ENCODE peak calls at places on chromosome 2, in ten cellular contexts. E is A549, V is K562, I is H1, L is ovary, Q is sigmoid colon, W is stomach, H is tibial nerve, D is transverse colon, U is upper lobe of left lung. A is an unnamed sample.

GRCh38 chr2:58557166-58557565 is 316.0 kb upstream of the FANCL start:
- DNase-seq in D (no peak), I (no peak), H (no peak), Q (no peak), E (no peak), V (no peak), U (no peak), W (no peak), L (no peak), A (no peak)

GRCh38 chr2:224836263-224836662 is 120.1 kb upstream of the CCDC195 start:
- DNase-seq in H (no peak), Q (no peak), U (no peak), L (no peak), W (no peak), E (no peak), V (no peak), I (no peak), D (no peak), A (no peak)

GRCh38 chr2:234257859-234258561 is 207.5 kb downstream of the SPP2 start:
- DNase-seq in I (peak), Q (no peak), W (peak), V (peak), D (peak), E (peak), L (no peak), U (peak), H (peak), A (no peak)

GRCh38 chr2:120867290-120868231 is 131.9 kb downstream of the GLI2 start:
- DNase-seq in Q (peak), E (peak), W (peak), D (peak), H (peak), L (peak), V (peak), U (peak), I (peak), A (peak)

GRCh38 chr2:159298967-159299366 is 12.5 kb upstream of the WDSUB1 start:
- DNase-seq in D (no peak), U (no peak), E (no peak), Q (no peak), H (no peak), V (no peak), W (no peak), I (no peak), L (no peak), A (no peak)

GRCh38 chr2:172927381-172928357 is 148.0 kb upstream of the MAP3K20 start:
- DNase-seq in V (no peak), E (no peak), U (peak), I (no peak), H (peak), W (peak), L (peak), Q (peak), D (no peak), A (no peak)

GRCh38 chr2:120952318-120952717 is 216.7 kb downstream of the GLI2 start:
- DNase-seq in I (no peak), Q (no peak), D (no peak), E (no peak), L (no peak), H (no peak), V (no peak), U (no peak), W (no peak), A (no peak)

GRCh38 chr2:144183744-144184143 is 336.2 kb downstream of the ZEB2 start:
- DNase-seq in V (no peak), U (peak), E (no peak), H (no peak), D (peak), W (no peak), L (no peak), Q (no peak), I (no peak), A (no peak)

GRCh38 chr2:227163998-227164744 is at the start of the genes COL4A3 and COL4A4:
- DNase-seq in H (no peak), E (peak), L (peak), V (no peak), Q (peak), U (peak), I (peak), D (peak), W (peak), A (no peak)

DNA sequence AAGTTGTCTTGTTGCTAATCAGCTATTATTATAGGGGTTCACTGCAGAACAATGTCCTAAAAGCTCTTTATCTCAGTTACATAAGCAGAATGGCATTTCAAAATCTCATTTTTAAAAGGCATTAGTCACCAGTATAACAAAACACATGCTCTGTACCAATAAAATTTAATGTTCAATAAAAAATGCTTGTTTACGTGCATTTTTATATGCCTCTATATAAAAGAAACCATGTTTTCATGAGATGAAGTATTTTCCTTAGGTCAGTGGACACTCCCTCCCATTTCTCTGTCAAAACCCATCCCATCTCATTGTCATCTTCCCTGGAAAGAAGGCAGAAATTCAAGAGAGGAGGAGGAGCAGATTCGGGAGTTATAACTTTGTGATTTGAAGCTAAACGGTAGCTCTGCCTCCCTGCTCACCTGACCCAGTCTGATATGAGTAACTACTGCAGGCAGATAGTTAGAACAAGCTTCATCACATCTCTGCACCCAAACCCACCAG is 231.9 kb upstream of the SIX2 start:
- DNase-seq in L (no peak), D (no peak), V (no peak), U (no peak), W (no peak), I (no peak), H (no peak), E (no peak), Q (no peak), A (no peak)
- TF ChIP-seq EP300 in L (no peak), D (no peak), V (no peak), U (no peak), W (no peak), I (no peak), H (no peak), E (no peak), Q (no peak), A (no peak)

DNA sequence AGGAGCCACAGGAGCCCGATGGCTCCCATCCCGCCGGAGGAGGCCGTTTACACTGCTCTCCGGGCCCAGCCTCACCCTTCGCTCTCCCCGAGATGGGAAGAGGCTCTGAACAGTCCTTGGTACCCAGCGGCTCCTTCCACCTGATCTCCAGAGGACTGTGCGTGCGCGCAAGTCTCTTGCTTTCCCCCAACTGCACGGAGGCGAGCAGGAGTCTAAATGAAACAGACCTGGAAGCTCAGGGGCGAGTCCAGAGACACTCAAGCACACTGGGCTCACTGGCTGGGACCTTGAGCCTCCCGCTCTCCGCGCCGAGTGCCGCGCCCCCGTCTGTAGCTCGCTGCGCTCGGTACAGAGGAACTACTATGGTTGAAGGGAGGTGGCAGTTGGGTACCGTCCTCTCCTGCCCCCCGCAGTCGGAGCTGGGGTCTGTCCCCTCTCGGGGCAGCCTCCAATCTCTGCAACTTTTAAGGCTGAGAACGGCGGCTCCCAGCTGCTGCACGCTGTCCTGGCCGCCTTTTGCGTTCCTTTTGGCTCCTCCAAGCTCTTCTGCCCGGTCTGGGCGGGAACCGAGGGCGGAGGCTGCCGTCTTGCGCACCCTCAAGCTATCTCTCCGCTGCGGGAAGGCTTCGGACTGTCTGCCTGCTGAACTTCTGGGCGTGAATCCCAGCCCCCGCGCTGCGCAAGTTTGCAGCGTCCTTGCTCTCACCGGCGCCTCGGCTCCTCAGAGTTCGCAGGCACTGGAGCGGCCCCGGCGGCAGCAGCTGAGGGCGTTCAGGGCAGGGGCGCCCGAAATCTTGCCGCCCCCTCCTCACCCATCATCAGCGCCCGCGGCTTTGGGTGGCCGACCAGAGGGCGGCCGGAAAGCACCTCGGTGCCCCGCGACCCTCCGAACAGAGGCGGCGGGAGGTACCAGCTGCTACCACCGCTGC is 491 bp downstream of the ALK start:
- DNase-seq in L (no peak), H (no peak), D (no peak), I (peak), W (no peak), E (peak), V (peak), U (no peak), Q (no peak), A (no peak)
- H3K4me3 ChIP-seq in L (peak), H (peak), D (peak), I (peak), W (peak), E (peak), V (no peak), U (peak), Q (peak), A (peak)

GRCh38 chr2:14520385-14520945 is 112.1 kb upstream of the LRATD1 start:
- DNase-seq in D (no peak), E (no peak), W (no peak), L (no peak), H (no peak), U (no peak), I (no peak), V (no peak), Q (no peak), A (no peak)

GRCh38 chr2:14514001-14514400 is 118.5 kb upstream of the LRATD1 start:
- DNase-seq in I (no peak), V (no peak), D (no peak), L (no peak), H (no peak), W (no peak), E (no peak), Q (no peak), U (no peak), A (no peak)

GRCh38 chr2:14516844-14517243 is 115.7 kb upstream of the LRATD1 start:
- DNase-seq in U (no peak), E (no peak), V (no peak), H (no peak), D (no peak), W (no peak), Q (no peak), I (no peak), L (no peak), A (no peak)

DNA sequence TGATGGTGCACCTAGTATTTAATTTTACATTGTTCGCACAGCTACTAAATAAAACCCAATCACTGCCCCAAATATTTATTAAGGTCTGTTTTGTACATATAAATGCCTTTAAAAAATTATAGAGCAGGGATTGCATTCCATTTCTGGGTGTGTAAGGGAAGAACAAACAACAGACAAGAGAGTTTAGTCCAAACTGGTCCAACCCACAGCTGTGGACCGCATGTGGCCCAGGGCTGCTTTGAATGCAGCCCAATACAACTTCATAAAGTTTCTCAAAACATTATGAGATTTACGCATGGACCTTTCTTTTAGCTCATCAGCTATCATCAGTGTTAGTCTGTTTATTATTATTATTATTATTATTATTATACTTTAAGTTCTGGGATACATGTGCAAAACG is 114.8 kb upstream of the LRATD1 start:
- DNase-seq in H (no peak), I (no peak), D (no peak), W (no peak), U (no peak), L (no peak), E (no peak), V (no peak), Q (no peak), A (no peak)
- H3K27ac ChIP-seq in H (no peak), I (no peak), D (no peak), W (no peak), U (no peak), L (no peak), E (no peak), V (no peak), Q (no peak), A (no peak)

GRCh38 chr2:26455037-26455800 is 22.7 kb downstream of the OTOF start:
- DNase-seq in D (no peak), E (no peak), V (no peak), L (no peak), U (no peak), H (no peak), I (peak), W (no peak), Q (peak), A (no peak)
- TF ChIP-seq EP300 in D (no peak), E (no peak), V (no peak), L (no peak), U (no peak), H (no peak), I (no peak), W (no peak), Q (no peak), A (no peak)

DNA sequence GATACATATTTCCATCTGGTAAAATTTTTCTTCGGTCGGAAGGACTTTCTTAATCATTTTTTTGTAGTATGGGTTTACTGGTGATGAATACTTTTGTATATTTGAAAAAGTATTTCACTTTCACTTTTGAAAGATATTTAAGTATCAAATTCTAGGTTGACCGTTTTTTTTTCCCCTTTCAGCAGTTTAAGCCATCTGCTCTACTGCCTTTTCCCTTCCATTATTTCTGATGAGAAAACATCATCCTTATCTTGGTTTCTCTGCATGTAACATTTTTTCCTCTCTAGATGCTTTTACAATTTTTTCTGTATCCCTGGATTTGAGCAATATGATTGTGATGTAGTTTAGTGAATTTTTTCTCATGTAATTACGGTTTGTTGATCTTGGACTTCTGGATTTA is 87.0 kb downstream of the MTX2 start:
- DNase-seq in V (no peak), I (no peak), H (no peak), E (no peak), U (no peak), W (no peak), L (no peak), D (no peak), Q (no peak), A (no peak)
- H3K4me3 ChIP-seq in V (no peak), I (no peak), H (no peak), E (no peak), U (no peak), W (no peak), L (no peak), D (no peak), Q (no peak), A (no peak)

DNA sequence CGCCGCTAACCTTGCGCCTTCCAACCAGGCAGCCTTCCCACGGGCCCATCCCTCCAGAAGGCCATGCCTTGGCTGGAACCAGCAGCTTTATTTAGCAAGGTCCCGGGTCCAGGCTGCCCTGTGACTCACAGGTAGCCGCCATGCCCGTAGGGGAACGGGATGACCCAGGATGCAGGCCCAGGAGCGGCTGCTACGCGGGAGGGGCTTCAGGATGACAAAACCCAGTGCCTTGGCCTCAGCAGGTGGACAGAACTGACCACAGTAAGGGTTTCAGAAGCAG is 63.3 kb downstream of the RTP5 start:
- DNase-seq in I (no peak), U (no peak), L (peak), Q (no peak), D (no peak), W (no peak), E (no peak), V (no peak), H (no peak), A (no peak)
- H3K27ac ChIP-seq in I (no peak), U (no peak), L (no peak), Q (peak), D (peak), W (no peak), E (no peak), V (no peak), H (no peak), A (no peak)

GRCh38 chr2:202193881-202194353 is 44.5 kb downstream of the SUMO1 start:
- DNase-seq in I (peak), V (no peak), H (no peak), W (no peak), Q (no peak), E (no peak), U (no peak), D (no peak), L (no peak), A (no peak)
- TF ChIP-seq EP300 in I (no peak), V (no peak), H (no peak), W (no peak), Q (no peak), E (no peak), U (no peak), D (no peak), L (no peak), A (no peak)